ENCODE peak calls at places on chromosomes 16 and 17, in five cellular contexts. One of them, this sample, is unnamed.

GRCh38 chr17:45341389-45342158 is 24.8 kb upstream of the MAP3K14 start:
- DNase-seq in mucosa of descending colon: no peak
- DNase-seq in CD8-positive, alpha-beta memory T cell: no peak
- DNase-seq in endothelial cell of umbilical vein: peak; percentile 82
- DNase-seq in CD8-positive, alpha-beta T cell: no peak
- DNase-seq in this sample: no peak

GRCh38 chr16:89044394-89045180 is 49.1 kb upstream of the ACSF3 start:
- DNase-seq in endothelial cell of umbilical vein: no peak
- DNase-seq in CD8-positive, alpha-beta memory T cell: no peak
- DNase-seq in mucosa of descending colon: peak; percentile 8
- DNase-seq in CD8-positive, alpha-beta T cell: no peak
- DNase-seq in this sample: no peak

GRCh38 chr16:74275031-74275636 is 21.5 kb upstream of the PSMD7 start:
- DNase-seq in CD8-positive, alpha-beta memory T cell: no peak
- DNase-seq in CD8-positive, alpha-beta T cell: no peak
- DNase-seq in mucosa of descending colon: no peak
- DNase-seq in endothelial cell of umbilical vein: peak; percentile 39
- DNase-seq in this sample: no peak

GRCh38 chr17:21573961-21574610 is 118.2 kb upstream of the KCNJ18 start:
- DNase-seq in endothelial cell of umbilical vein: peak; percentile 72
- DNase-seq in CD8-positive, alpha-beta T cell: no peak
- DNase-seq in CD8-positive, alpha-beta memory T cell: peak; percentile 58
- DNase-seq in mucosa of descending colon: peak; percentile 63
- DNase-seq in this sample: peak; percentile 13

GRCh38 chr16:29720703-29721102 is 25.1 kb downstream of the C16orf54 start:
- DNase-seq in mucosa of descending colon: no peak
- DNase-seq in endothelial cell of umbilical vein: no peak
- DNase-seq in CD8-positive, alpha-beta memory T cell: no peak
- DNase-seq in CD8-positive, alpha-beta T cell: no peak
- DNase-seq in this sample: no peak

GRCh38 chr17:57356153-57356721 is 99.9 kb downstream of the MSI2 start:
- DNase-seq in CD8-positive, alpha-beta T cell: no peak
- DNase-seq in endothelial cell of umbilical vein: peak; percentile 3
- DNase-seq in mucosa of descending colon: no peak
- DNase-seq in CD8-positive, alpha-beta memory T cell: no peak
- DNase-seq in this sample: no peak

GRCh38 chr17:72388765-72389473 is 268.1 kb downstream of the SOX9 start:
- DNase-seq in mucosa of descending colon: no peak
- DNase-seq in CD8-positive, alpha-beta T cell: no peak
- DNase-seq in CD8-positive, alpha-beta memory T cell: no peak
- DNase-seq in endothelial cell of umbilical vein: no peak
- DNase-seq in this sample: no peak

GRCh38 chr17:71522383-71522782 is 598.4 kb upstream of the SOX9 start:
- DNase-seq in CD8-positive, alpha-beta memory T cell: no peak
- DNase-seq in mucosa of descending colon: no peak
- DNase-seq in endothelial cell of umbilical vein: no peak
- DNase-seq in CD8-positive, alpha-beta T cell: no peak
- DNase-seq in this sample: no peak

GRCh38 chr16:20850981-20851380 is 44.7 kb downstream of the REXO5 start:
- DNase-seq in endothelial cell of umbilical vein: peak; percentile 56
- DNase-seq in CD8-positive, alpha-beta memory T cell: no peak
- DNase-seq in CD8-positive, alpha-beta T cell: no peak
- DNase-seq in mucosa of descending colon: no peak
- DNase-seq in this sample: no peak

GRCh38 chr17:37743875-37744632 is 805 bp downstream of the HNF1B start:
- DNase-seq in mucosa of descending colon: peak; percentile 70
- DNase-seq in CD8-positive, alpha-beta T cell: no peak
- DNase-seq in endothelial cell of umbilical vein: no peak
- DNase-seq in CD8-positive, alpha-beta memory T cell: no peak
- DNase-seq in this sample: no peak

GRCh38 chr17:80782536-80783427 is 208.9 kb upstream of the CHMP6 start:
- DNase-seq in mucosa of descending colon: no peak
- DNase-seq in CD8-positive, alpha-beta T cell: no peak
- DNase-seq in CD8-positive, alpha-beta memory T cell: peak; percentile 48
- DNase-seq in endothelial cell of umbilical vein: peak; percentile 51
- DNase-seq in this sample: peak; percentile 82

GRCh38 chr16:90008708-90009145 is 10.5 kb downstream of the DBNDD1 start:
- DNase-seq in endothelial cell of umbilical vein: no peak
- DNase-seq in mucosa of descending colon: no peak
- DNase-seq in CD8-positive, alpha-beta T cell: peak; percentile 37
- DNase-seq in CD8-positive, alpha-beta memory T cell: peak; percentile 69
- DNase-seq in this sample: peak; percentile 75

GRCh38 chr16:30342751-30343490 is 12.2 kb downstream of the CD2BP2 start:
- DNase-seq in endothelial cell of umbilical vein: no peak
- DNase-seq in CD8-positive, alpha-beta memory T cell: no peak
- DNase-seq in CD8-positive, alpha-beta T cell: no peak
- DNase-seq in mucosa of descending colon: no peak
- DNase-seq in this sample: no peak

GRCh38 chr17:40326014-40326831 is 17.2 kb downstream of the RARA start:
- DNase-seq in CD8-positive, alpha-beta memory T cell: peak; percentile 75
- DNase-seq in endothelial cell of umbilical vein: peak; percentile 45
- DNase-seq in mucosa of descending colon: peak; percentile 46
- DNase-seq in CD8-positive, alpha-beta T cell: peak; percentile 39
- DNase-seq in this sample: peak; percentile 88

GRCh38 chr17:60899115-60899514 is 221.5 kb downstream of the BCAS3 start:
- DNase-seq in CD8-positive, alpha-beta memory T cell: no peak
- DNase-seq in endothelial cell of umbilical vein: no peak
- DNase-seq in CD8-positive, alpha-beta T cell: no peak
- DNase-seq in mucosa of descending colon: no peak
- DNase-seq in this sample: no peak
- H3K4me3 ChIP-seq in CD8-positive, alpha-beta memory T cell: no peak overlapping the region
- H3K4me3 ChIP-seq in endothelial cell of umbilical vein: no peak overlapping the region
- H3K4me3 ChIP-seq in CD8-positive, alpha-beta T cell: no peak overlapping the region
- H3K4me3 ChIP-seq in mucosa of descending colon: no peak overlapping the region
- H3K4me3 ChIP-seq in this sample: no peak overlapping the region

DNA sequence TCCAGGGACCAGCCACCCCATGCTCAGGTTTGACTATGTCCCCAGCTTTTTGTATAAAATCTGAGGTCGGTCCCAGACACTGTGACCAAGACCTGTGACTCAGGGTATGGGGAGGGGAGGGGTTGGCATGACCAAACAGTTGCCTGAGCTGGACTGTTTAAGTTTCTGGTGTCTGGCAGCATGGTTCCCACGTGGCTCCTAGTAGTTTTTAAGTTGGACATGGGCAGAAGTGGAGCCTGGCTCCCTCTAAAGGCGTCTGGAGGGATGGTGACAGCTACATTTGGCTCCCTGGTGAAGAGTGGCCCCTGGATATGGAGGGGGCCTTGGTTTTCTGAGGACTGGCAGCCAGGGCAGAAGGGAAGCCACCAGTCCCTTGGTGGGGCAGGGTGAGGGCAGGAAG is 7.9 kb downstream of the SMCR8 start:
- DNase-seq in CD8-positive, alpha-beta memory T cell: no peak
- DNase-seq in mucosa of descending colon: no peak
- DNase-seq in endothelial cell of umbilical vein: no peak
- DNase-seq in CD8-positive, alpha-beta T cell: no peak
- DNase-seq in this sample: no peak
- H3K36me3 ChIP-seq in CD8-positive, alpha-beta memory T cell: peaks cover 36% of the 10 kb centered on the region
- H3K36me3 ChIP-seq in mucosa of descending colon: peaks cover 7% of the 10 kb centered on the region
- H3K36me3 ChIP-seq in endothelial cell of umbilical vein: peaks cover 41% of the 10 kb centered on the region
- H3K36me3 ChIP-seq in CD8-positive, alpha-beta T cell: peaks cover 46% of the 10 kb centered on the region
- H3K36me3 ChIP-seq in this sample: peaks cover 63% of the 10 kb centered on the region

GRCh38 chr17:15943971-15944719 is 785 bp upstream of the ADORA2B start:
- DNase-seq in endothelial cell of umbilical vein: no peak
- DNase-seq in CD8-positive, alpha-beta T cell: no peak
- DNase-seq in CD8-positive, alpha-beta memory T cell: no peak
- DNase-seq in mucosa of descending colon: no peak
- DNase-seq in this sample: no peak

GRCh38 chr17:15947331-15947730 is 2.4 kb downstream of the ADORA2B start:
- DNase-seq in mucosa of descending colon: peak; percentile 70
- DNase-seq in CD8-positive, alpha-beta T cell: no peak
- DNase-seq in CD8-positive, alpha-beta memory T cell: no peak
- DNase-seq in endothelial cell of umbilical vein: peak; percentile 11
- DNase-seq in this sample: no peak

GRCh38 chr17:15945493-15946209 is 721 bp downstream of the ADORA2B start:
- DNase-seq in CD8-positive, alpha-beta memory T cell: peak; percentile 3
- DNase-seq in mucosa of descending colon: peak; percentile 72
- DNase-seq in endothelial cell of umbilical vein: no peak
- DNase-seq in CD8-positive, alpha-beta T cell: no peak
- DNase-seq in this sample: no peak

GRCh38 chr17:15946611-15947120 is 1.7 kb downstream of the ADORA2B start:
- DNase-seq in endothelial cell of umbilical vein: peak; percentile 15
- DNase-seq in CD8-positive, alpha-beta memory T cell: no peak
- DNase-seq in CD8-positive, alpha-beta T cell: no peak
- DNase-seq in mucosa of descending colon: peak; percentile 67
- DNase-seq in this sample: no peak

DNA sequence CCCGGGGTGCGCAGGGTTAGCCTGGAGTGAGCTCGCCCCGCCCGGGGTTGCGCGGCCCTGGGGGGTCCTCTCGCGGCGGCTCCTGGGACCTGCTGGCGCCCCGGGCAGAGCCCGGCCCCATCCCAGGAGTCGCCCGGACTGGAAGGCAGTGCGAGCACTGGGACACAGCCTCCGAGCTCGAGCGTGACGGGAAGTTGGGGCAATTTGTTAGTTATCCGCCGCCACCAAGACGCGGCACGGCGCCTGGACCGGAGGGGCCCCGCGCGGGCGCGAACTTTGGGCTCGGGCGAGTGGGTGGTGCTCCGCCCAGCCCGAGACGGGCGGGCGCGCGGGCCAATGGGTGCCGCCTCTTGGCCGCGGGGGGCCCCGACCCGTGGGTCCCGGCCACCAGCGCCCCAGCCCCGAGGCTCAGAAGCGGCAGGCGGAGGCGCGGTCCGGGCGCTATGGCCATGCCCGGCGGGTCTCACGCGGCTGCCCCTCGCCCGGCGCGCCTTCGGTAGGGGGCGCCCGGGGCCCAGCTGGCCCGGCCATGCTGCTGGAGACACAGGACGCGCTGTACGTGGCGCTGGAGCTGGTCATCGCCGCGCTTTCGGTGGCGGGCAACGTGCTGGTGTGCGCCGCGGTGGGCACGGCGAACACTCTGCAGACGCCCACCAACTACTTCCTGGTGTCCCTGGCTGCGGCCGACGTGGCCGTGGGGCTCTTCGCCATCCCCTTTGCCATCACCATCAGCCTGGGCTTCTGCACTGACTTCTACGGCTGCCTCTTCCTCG is at the start of gene ADORA2B:
- DNase-seq in CD8-positive, alpha-beta memory T cell: peak; percentile 17
- DNase-seq in mucosa of descending colon: peak; percentile 87
- DNase-seq in CD8-positive, alpha-beta T cell: no peak
- DNase-seq in endothelial cell of umbilical vein: peak; percentile 85
- DNase-seq in this sample: peak; percentile 26
- H3K4me3 ChIP-seq in CD8-positive, alpha-beta memory T cell: peak within 1 kb of the TSS; percentile 39
- H3K4me3 ChIP-seq in mucosa of descending colon: peak within 1 kb of the TSS; percentile 22
- H3K4me3 ChIP-seq in CD8-positive, alpha-beta T cell: peak within 1 kb of the TSS; percentile 72
- H3K4me3 ChIP-seq in endothelial cell of umbilical vein: peak within 1 kb of the TSS; percentile 56
- H3K4me3 ChIP-seq in this sample: no peak within 1 kb of the TSS

DNA sequence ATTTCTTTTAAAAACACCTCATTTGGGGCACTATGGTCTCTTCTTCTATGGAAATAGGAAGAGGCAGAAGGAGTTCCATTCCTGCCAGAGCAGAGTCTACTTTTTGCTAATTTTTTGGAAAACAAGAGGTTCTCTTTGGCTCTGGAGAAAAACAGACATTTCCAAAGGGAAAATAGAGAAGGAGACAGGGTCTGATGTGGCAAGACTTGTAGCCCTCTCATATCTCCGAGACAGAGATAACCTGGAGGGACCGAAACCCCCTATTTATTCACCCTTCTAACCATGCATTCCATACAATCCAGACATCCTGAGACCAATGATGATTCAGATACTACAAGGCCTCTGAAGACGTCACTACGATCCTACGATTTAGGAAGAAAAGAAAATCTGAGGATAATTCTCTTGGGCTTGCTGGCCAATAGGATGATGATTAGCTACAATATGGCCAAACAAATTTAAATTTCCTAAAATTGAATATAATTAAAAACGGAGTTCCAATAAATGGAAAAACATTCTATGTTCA is 70.2 kb downstream of the HIC1 start:
- DNase-seq in CD8-positive, alpha-beta T cell: no peak
- DNase-seq in endothelial cell of umbilical vein: no peak
- DNase-seq in mucosa of descending colon: no peak
- DNase-seq in CD8-positive, alpha-beta memory T cell: no peak
- DNase-seq in this sample: no peak
- H3K36me3 ChIP-seq in CD8-positive, alpha-beta T cell: peaks cover 6% of the 10 kb centered on the region
- H3K36me3 ChIP-seq in endothelial cell of umbilical vein: peaks cover 2% of the 10 kb centered on the region
- H3K36me3 ChIP-seq in mucosa of descending colon: no peaks in the 10 kb centered on the region
- H3K36me3 ChIP-seq in CD8-positive, alpha-beta memory T cell: peaks cover 4% of the 10 kb centered on the region
- H3K36me3 ChIP-seq in this sample: peaks cover 4% of the 10 kb centered on the region

GRCh38 chr17:78351449-78352006 is 8.3 kb downstream of the SOCS3 start:
- DNase-seq in CD8-positive, alpha-beta T cell: no peak
- DNase-seq in CD8-positive, alpha-beta memory T cell: no peak
- DNase-seq in mucosa of descending colon: peak; percentile 83
- DNase-seq in endothelial cell of umbilical vein: no peak
- DNase-seq in this sample: no peak
- H3K4me3 ChIP-seq in CD8-positive, alpha-beta T cell: no peak overlapping the region
- H3K4me3 ChIP-seq in CD8-positive, alpha-beta memory T cell: no peak overlapping the region
- H3K4me3 ChIP-seq in mucosa of descending colon: no peak overlapping the region
- H3K4me3 ChIP-seq in endothelial cell of umbilical vein: no peak overlapping the region
- H3K4me3 ChIP-seq in this sample: no peak overlapping the region

GRCh38 chr16:1964046-1964505 is 550 bp downstream of the RPS2 start:
- DNase-seq in mucosa of descending colon: no peak
- DNase-seq in CD8-positive, alpha-beta memory T cell: peak; percentile 44
- DNase-seq in CD8-positive, alpha-beta T cell: no peak
- DNase-seq in endothelial cell of umbilical vein: peak; percentile 39
- DNase-seq in this sample: peak; percentile 23

GRCh38 chr16:1964506-1965471 is at the start of gene RPS2:
- DNase-seq in CD8-positive, alpha-beta T cell: peak; percentile 98
- DNase-seq in endothelial cell of umbilical vein: peak; percentile 99
- DNase-seq in CD8-positive, alpha-beta memory T cell: peak; percentile 96
- DNase-seq in mucosa of descending colon: peak; percentile 98
- DNase-seq in this sample: peak; percentile 99

GRCh38 chr16:1966460-1966859 is at the start of gene RNF151:
- DNase-seq in mucosa of descending colon: no peak
- DNase-seq in CD8-positive, alpha-beta memory T cell: no peak
- DNase-seq in endothelial cell of umbilical vein: no peak
- DNase-seq in CD8-positive, alpha-beta T cell: no peak
- DNase-seq in this sample: no peak

GRCh38 chr16:1968146-1968953 is 1.7 kb downstream of the RNF151 start:
- DNase-seq in mucosa of descending colon: no peak
- DNase-seq in CD8-positive, alpha-beta memory T cell: no peak
- DNase-seq in endothelial cell of umbilical vein: no peak
- DNase-seq in CD8-positive, alpha-beta T cell: no peak
- DNase-seq in this sample: no peak

GRCh38 chr16:1965610-1966009 is 984 bp upstream of the RPS2 start:
- DNase-seq in mucosa of descending colon: no peak
- DNase-seq in CD8-positive, alpha-beta T cell: no peak
- DNase-seq in CD8-positive, alpha-beta memory T cell: no peak
- DNase-seq in endothelial cell of umbilical vein: no peak
- DNase-seq in this sample: no peak
- H3K36me3 ChIP-seq in mucosa of descending colon: peaks cover 2% of the 10 kb centered on the region
- H3K36me3 ChIP-seq in CD8-positive, alpha-beta T cell: peaks cover 20% of the 10 kb centered on the region
- H3K36me3 ChIP-seq in CD8-positive, alpha-beta memory T cell: peaks cover 21% of the 10 kb centered on the region
- H3K36me3 ChIP-seq in endothelial cell of umbilical vein: peaks cover 17% of the 10 kb centered on the region
- H3K36me3 ChIP-seq in this sample: peaks cover 16% of the 10 kb centered on the region

GRCh38 chr17:61728297-61728836 is 135.0 kb downstream of the BRIP1 start:
- DNase-seq in CD8-positive, alpha-beta memory T cell: no peak
- DNase-seq in mucosa of descending colon: no peak
- DNase-seq in endothelial cell of umbilical vein: no peak
- DNase-seq in CD8-positive, alpha-beta T cell: no peak
- DNase-seq in this sample: no peak
- H3K4me3 ChIP-seq in CD8-positive, alpha-beta memory T cell: no peak overlapping the region
- H3K4me3 ChIP-seq in mucosa of descending colon: no peak overlapping the region
- H3K4me3 ChIP-seq in endothelial cell of umbilical vein: no peak overlapping the region
- H3K4me3 ChIP-seq in CD8-positive, alpha-beta T cell: no peak overlapping the region
- H3K4me3 ChIP-seq in this sample: no peak overlapping the region

GRCh38 chr17:28342313-28342712 is 6.8 kb downstream of the TNFAIP1 start:
- DNase-seq in mucosa of descending colon: no peak
- DNase-seq in CD8-positive, alpha-beta T cell: no peak
- DNase-seq in endothelial cell of umbilical vein: no peak
- DNase-seq in CD8-positive, alpha-beta memory T cell: no peak
- DNase-seq in this sample: no peak
- H3K36me3 ChIP-seq in mucosa of descending colon: peaks cover 6% of the 10 kb centered on the region
- H3K36me3 ChIP-seq in CD8-positive, alpha-beta T cell: peaks cover 38% of the 10 kb centered on the region
- H3K36me3 ChIP-seq in endothelial cell of umbilical vein: peaks cover 50% of the 10 kb centered on the region
- H3K36me3 ChIP-seq in CD8-positive, alpha-beta memory T cell: peaks cover 29% of the 10 kb centered on the region
- H3K36me3 ChIP-seq in this sample: peaks cover 71% of the 10 kb centered on the region